ENCODE peak calls at places on chromosomes 4 and X, in six cellular contexts. D is GM12892, L is H1, Z is HepG2, J is K562, E is GM12878. K is an unnamed sample.

GRCh38 chr4:19539192-19539591 is 712.5 kb upstream of the SLIT2 start:
- DNase-seq in D (no peak), E (no peak), J (no peak), L (no peak), Z (no peak), K (no peak)

GRCh38 chr4:58658701-58659100 is 1548.5 kb upstream of the IGFBP7 start:
- DNase-seq in J (no peak), Z (no peak), L (no peak), E (no peak), D (no peak), K (no peak)

GRCh38 chrX:81900522-81900921 is 698.6 kb downstream of the SH3BGRL start:
- DNase-seq in Z (no peak), E (no peak), D (no peak), J (no peak), L (no peak), K (no peak)

GRCh38 chr4:87802858-87803257 is 3.5 kb downstream of the IBSP start:
- DNase-seq in D (no peak), Z (no peak), L (no peak), E (no peak), J (no peak), K (no peak)

GRCh38 chr4:56055027-56055976 is 106.6 kb downstream of the CEP135 start:
- DNase-seq in D (no peak), L (no peak), Z (no peak), E (no peak), J (no peak), K (no peak)

GRCh38 chrX:55450259-55450658 is 1.7 kb upstream of the MAGEH1 start:
- DNase-seq in D (no peak), Z (peak), J (peak), L (no peak), E (no peak), K (no peak)

GRCh38 chrX:19840899-19841648 is 46.3 kb downstream of the SH3KBP1 start:
- DNase-seq in L (peak), D (no peak), Z (peak), E (peak), J (peak), K (no peak)

GRCh38 chr4:170386974-170387373 is 297.2 kb upstream of the AADAT start:
- DNase-seq in L (no peak), Z (no peak), E (no peak), J (no peak), D (no peak), K (no peak)

GRCh38 chr4:171676555-171677215 is 136.5 kb upstream of the GALNTL6 start:
- DNase-seq in D (no peak), E (peak), L (no peak), J (no peak), Z (no peak), K (no peak)

GRCh38 chrX:69070949-69071650 is 94.2 kb downstream of the PJA1 start:
- DNase-seq in J (no peak), L (no peak), D (no peak), E (no peak), Z (no peak), K (no peak)

GRCh38 chr4:48578132-48578964 is 88.3 kb downstream of the ZAR1 start:
- DNase-seq in J (peak), D (no peak), L (no peak), E (peak), Z (peak), K (no peak)

GRCh38 chrX:9703406-9703805 is 62.2 kb downstream of the GPR143 start:
- DNase-seq in Z (no peak), J (no peak), L (no peak), D (no peak), E (no peak), K (no peak)

GRCh38 chr4:26238426-26238781 is 82.4 kb upstream of the RBPJ start:
- DNase-seq in D (no peak), Z (peak), J (no peak), L (no peak), E (no peak), K (no peak)

GRCh38 chr4:87865960-87866598 is 33.3 kb downstream of the MEPE start:
- DNase-seq in E (no peak), Z (peak), L (peak), J (no peak), D (no peak), K (no peak)

GRCh38 chrX:119486745-119487144 is 18.5 kb downstream of the SLC25A5 start:
- DNase-seq in L (no peak), D (no peak), Z (no peak), J (no peak), E (no peak), K (no peak)

GRCh38 chr4:174156239-174156826 is 127.1 kb downstream of the FBXO8 start:
- DNase-seq in E (peak), D (no peak), J (peak), Z (peak), L (no peak), K (no peak)

GRCh38 chrX:41895826-41896225 is 27.5 kb downstream of the CASK start:
- DNase-seq in L (no peak), J (no peak), Z (no peak), D (no peak), E (no peak), K (no peak)

GRCh38 chrX:10945463-10945862 is 165.7 kb upstream of the HCCS start:
- DNase-seq in E (no peak), L (no peak), Z (no peak), J (no peak), D (no peak), K (no peak)

GRCh38 chr4:147954850-147955249 is 223.0 kb downstream of the ARHGAP10 start:
- DNase-seq in E (no peak), Z (no peak), J (no peak), L (no peak), D (no peak), K (no peak)

GRCh38 chr4:80361329-80361900 is 25.9 kb downstream of the CFAP299 start:
- DNase-seq in L (no peak), Z (peak), J (no peak), E (no peak), D (no peak), K (no peak)

GRCh38 chr4:165828928-165829327 is 44.1 kb upstream of the TLL1 start:
- DNase-seq in Z (no peak), L (no peak), E (no peak), J (no peak), D (no peak), K (no peak)

GRCh38 chrX:110795645-110796510 is at the start of gene CHRDL1:
- DNase-seq in Z (no peak), D (no peak), E (no peak), J (no peak), L (no peak), K (no peak)

GRCh38 chrX:110012818-110013484 is 10.0 kb downstream of the TMEM164 start:
- DNase-seq in E (no peak), Z (no peak), D (no peak), L (no peak), J (no peak), K (no peak)

GRCh38 chrX:63250253-63250868 is 100.8 kb downstream of the SPIN4 start:
- DNase-seq in D (no peak), J (peak), Z (peak), L (no peak), E (peak), K (no peak)

GRCh38 chrX:57652705-57653104 is 27.4 kb downstream of the NLRP2B start:
- DNase-seq in J (no peak), L (no peak), E (no peak), D (no peak), Z (no peak), K (no peak)

GRCh38 chr4:99886146-99886545 is 8.1 kb downstream of the LAMTOR3 start:
- DNase-seq in Z (no peak), E (no peak), L (no peak), D (no peak), J (no peak), K (no peak)

GRCh38 chr4:39635023-39635422 is 3.6 kb downstream of the SMIM14 start:
- DNase-seq in J (no peak), E (no peak), L (no peak), D (no peak), Z (no peak), K (no peak)

GRCh38 chrX:586351-586750 is 44.2 kb upstream of the SHOX start:
- DNase-seq in J (no peak), Z (no peak), L (no peak), D (no peak), E (no peak), K (no peak)

GRCh38 chrX:155874571-155875244 is 6.4 kb upstream of the VAMP7 start:
- DNase-seq in J (no peak), D (no peak), L (no peak), E (no peak), Z (no peak), K (no peak)

GRCh38 chrX:1292581-1293310 is 24.1 kb downstream of the CSF2RA start:
- DNase-seq in D (no peak), E (no peak), Z (no peak), L (no peak), J (no peak), K (no peak)

GRCh38 chr4:110787109-110787508 is 164.2 kb upstream of the PITX2 start:
- DNase-seq in J (no peak), D (no peak), Z (no peak), E (no peak), L (no peak), K (no peak)

GRCh38 chr4:48603366-48604003 is 113.4 kb downstream of the ZAR1 start:
- DNase-seq in E (no peak), L (no peak), J (no peak), D (no peak), Z (peak), K (no peak)

GRCh38 chr4:69066945-69067344 is 29.3 kb upstream of the UGT2B7 start:
- DNase-seq in D (no peak), E (no peak), Z (no peak), L (no peak), J (no peak), K (no peak)

GRCh38 chrX:120769576-120770341 is 105.9 kb downstream of the CT47B1 start:
- DNase-seq in E (no peak), D (no peak), J (no peak), L (no peak), Z (peak), K (no peak)

GRCh38 chr4:73608677-73609594 is 11.3 kb downstream of the RASSF6 start:
- DNase-seq in E (no peak), D (no peak), Z (peak), J (no peak), L (no peak), K (no peak)

GRCh38 chr4:169079942-169080827 is 70.1 kb upstream of the CBR4 start:
- DNase-seq in J (peak), E (peak), Z (peak), D (peak), L (no peak), K (no peak)

GRCh38 chrX:106987488-106987887 is 12.5 kb downstream of the MORC4 start:
- DNase-seq in D (no peak), Z (no peak), E (no peak), L (no peak), J (no peak), K (no peak)

DNA sequence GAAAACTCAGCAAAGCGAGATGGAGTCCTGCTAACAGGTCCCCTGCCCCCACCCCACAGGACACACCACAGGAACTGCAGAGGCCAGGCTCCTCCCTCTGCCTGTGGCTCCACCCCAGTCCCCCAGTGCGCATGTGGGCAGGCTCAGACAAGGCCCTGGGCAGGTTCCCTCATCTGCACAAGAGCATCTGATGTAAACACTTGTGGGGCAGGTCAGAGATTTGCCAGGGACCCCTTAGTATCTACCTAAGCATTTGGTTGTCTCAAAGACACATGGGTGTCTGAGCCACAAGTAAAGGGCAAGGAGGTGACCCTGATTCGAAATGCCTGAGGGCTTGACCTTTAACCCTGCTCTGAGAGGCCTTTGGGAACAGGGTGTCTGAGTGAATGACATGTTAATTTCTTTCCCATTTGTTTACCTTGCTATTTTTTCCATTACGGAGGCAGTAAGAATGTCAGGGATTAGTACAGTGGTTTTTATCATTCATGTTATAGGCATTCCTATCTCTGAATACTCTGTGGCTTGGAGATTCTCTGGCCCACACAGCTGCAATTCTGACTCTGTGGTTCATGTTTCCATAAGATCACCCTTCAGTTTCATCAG is 85.3 kb downstream of the ZNF518B start:
- DNase-seq in L (no peak), Z (no peak), D (no peak), E (no peak), J (peak), K (no peak)
- TF ChIP-seq TAF1 in L (no peak), Z (no peak), D (no peak), E (no peak), J (no peak), K (no peak)

DNA sequence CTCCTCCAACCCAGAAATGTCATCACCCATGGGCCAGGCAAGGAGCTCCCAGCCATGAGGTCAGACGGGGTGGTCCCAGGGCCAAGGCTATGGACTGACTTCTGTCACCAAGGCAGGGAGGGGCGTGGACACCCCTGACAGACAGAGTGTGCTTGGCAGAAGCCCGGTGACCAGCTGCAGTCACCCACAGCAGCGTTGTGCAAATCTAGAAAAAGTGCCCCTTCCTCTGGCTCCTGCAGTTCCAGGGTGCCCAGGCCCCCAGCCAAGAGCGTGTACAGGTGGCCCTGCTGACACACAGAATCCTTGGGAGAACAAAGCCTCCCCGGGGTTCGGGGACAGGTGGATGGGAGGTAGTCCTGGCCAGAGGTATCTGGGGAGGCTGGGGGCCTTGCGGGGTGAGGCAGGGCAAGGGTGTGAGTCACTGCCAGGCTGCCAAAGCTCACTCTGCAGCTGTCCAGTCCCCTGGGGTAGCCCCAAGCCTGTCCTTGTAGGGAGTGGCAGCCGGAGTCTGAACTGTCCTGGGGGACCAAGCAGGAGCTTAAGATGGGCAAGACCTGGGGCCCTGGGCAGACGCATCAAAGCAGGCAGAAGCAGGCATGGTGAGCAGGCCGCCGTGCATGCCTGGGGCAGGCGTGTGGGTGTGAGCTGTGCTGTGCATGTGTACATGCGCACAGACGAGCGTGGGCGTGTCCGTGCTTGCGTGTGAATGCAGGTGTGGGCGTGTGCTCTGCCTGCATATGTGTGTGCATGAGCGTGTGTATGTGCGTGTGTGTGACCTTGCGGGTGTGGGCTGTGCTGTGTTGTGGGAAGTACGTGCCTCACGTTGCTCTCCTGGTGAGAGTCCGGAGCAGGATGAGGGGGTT is 3.3 kb downstream of the MYL5 start:
- DNase-seq in Z (peak), E (no peak), J (no peak), L (no peak), D (no peak), K (no peak)
- TF ChIP-seq POLR2A in Z (peak), E (no peak), J (peak), L (no peak), D (peak), K (no peak)

GRCh38 chr4:179417357-179417756 is 1975.1 kb upstream of the AGA start:
- DNase-seq in Z (no peak), E (no peak), J (no peak), D (no peak), L (no peak), K (no peak)

GRCh38 chr4:179415842-179416223 is 1973.6 kb upstream of the AGA start:
- DNase-seq in E (no peak), Z (no peak), L (no peak), J (no peak), D (no peak), K (no peak)

DNA sequence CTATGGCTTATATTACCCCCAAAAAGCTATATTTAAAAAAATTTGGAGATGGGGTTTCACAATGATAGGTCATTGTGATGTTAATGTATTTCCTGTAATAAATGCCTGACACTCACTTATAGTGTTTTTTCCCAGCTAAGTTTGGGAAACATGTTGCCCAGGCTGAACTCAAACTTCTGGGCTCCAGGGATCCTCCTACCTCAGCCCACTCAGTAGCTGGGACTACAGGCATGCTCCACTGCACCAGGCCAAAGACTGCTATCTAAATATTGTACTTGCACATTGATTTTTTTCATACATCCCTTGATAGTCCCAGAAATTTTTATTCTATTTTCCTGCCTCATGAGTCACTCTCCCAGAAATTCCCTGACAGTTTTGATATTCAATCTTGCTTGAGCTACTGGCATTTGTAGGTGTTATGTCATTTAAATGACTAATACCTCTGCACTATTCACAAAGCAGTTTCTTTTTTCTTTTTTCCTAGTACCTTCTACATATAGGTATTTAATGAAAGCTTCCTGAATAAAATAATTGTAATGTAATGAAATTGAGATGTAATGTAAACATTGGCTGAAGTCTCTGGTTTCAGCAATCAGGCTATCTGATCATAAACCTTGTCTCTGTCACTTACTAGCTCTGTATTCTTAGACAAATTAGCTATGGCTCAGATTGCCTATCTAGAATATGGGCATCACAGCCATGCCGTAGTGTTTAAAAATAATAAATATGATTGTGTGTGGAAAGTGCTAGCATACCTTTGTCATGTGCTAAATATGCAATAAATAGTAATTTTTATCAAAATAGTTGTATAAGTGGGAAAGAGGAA is 1973.0 kb upstream of the AGA start:
- DNase-seq in Z (no peak), E (no peak), D (no peak), J (no peak), L (no peak), K (no peak)
- TF ChIP-seq TAF1 in Z (no peak), E (no peak), D (no peak), J (no peak), L (no peak), K (no peak)

GRCh38 chr4:146522098-146522861 is 540 bp upstream of the SLC10A7 start:
- DNase-seq in Z (peak), D (peak), E (peak), J (peak), L (peak), K (peak)
- TF ChIP-seq POLR2A in Z (peak), D (peak), E (peak), J (peak), L (no peak), K (no peak)

GRCh38 chr4:76090241-76090691 is 15.8 kb downstream of the ART3 start:
- DNase-seq in L (no peak), Z (peak), D (no peak), E (no peak), J (peak), K (no peak)

GRCh38 chr4:76083386-76083785 is 8.9 kb downstream of the ART3 start:
- DNase-seq in J (no peak), L (no peak), E (no peak), D (no peak), Z (no peak), K (no peak)

GRCh38 chr4:76088719-76089118 is 14.2 kb downstream of the ART3 start:
- DNase-seq in E (no peak), Z (no peak), D (no peak), L (no peak), J (no peak), K (no peak)

GRCh38 chr4:76087007-76087769 is 12.7 kb downstream of the ART3 start:
- DNase-seq in E (no peak), L (peak), D (no peak), J (peak), Z (peak), K (no peak)

GRCh38 chr4:76084542-76084941 is 10.0 kb downstream of the ART3 start:
- DNase-seq in D (no peak), L (no peak), Z (no peak), J (no peak), E (no peak), K (no peak)
- TF ChIP-seq TAF1 in D (no peak), L (no peak), Z (no peak), J (no peak), E (no peak), K (no peak)

DNA sequence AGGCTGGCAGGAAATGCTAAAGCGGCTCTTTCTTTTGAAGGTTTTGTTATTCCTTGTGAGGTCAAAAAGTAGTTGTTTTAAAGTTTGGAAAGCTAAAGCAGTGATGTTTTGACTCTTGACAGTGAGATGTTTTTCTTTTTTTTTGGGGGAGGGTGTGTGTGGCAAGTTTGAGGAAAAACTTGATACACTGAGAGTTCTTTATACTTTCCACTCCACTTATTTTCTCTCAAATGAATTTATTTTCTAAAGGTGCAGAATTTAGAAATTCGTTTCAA is 22.7 kb downstream of the PLS3 start:
- DNase-seq in D (no peak), J (no peak), E (no peak), L (no peak), Z (no peak), K (no peak)
- TF ChIP-seq POLR2A in D (no peak), J (no peak), E (no peak), L (no peak), Z (no peak), K (no peak)